ENCODE peak calls at places on chromosomes 5 and 9, in five cellular contexts. V is IMR-90, F is SK-N-SH, M is HepG2, C is GM12878. K is an unnamed sample.
A peak's percentile ranks its signal among the peaks of the same experiment; 100 is the strongest.

GRCh38 chr9:34651876-34652602 is at the start of gene IL11RA:
- DNase-seq in V (peak; percentile 84), F (no peak), M (peak; percentile 92), C (no peak), K (peak; percentile 94)

GRCh38 chr5:175148773-175149172 is 295.2 kb downstream of the DRD1 start:
- DNase-seq in V (no peak), F (no peak), M (no peak), C (no peak), K (no peak)

GRCh38 chr5:75616286-75616810 is 5.1 kb downstream of the ANKDD1B start:
- DNase-seq in V (no peak), F (no peak), M (no peak), C (no peak), K (no peak)

GRCh38 chr5:7762267-7762666 is 88.7 kb downstream of the CFAP90 start:
- DNase-seq in V (no peak), F (no peak), M (no peak), C (no peak), K (no peak)

GRCh38 chr5:84637662-84638375 is 253.1 kb upstream of the EDIL3 start:
- DNase-seq in V (no peak), F (no peak), M (no peak), C (no peak), K (no peak)

GRCh38 chr5:132504746-132505145 is 14.2 kb upstream of the IRF1 start:
- DNase-seq in V (no peak), F (no peak), M (peak; percentile 59), C (no peak), K (no peak)

GRCh38 chr9:87500491-87500890 is 2.8 kb downstream of the DAPK1 start:
- DNase-seq in V (no peak), F (peak; percentile 38), M (no peak), C (no peak), K (peak; percentile 27)

GRCh38 chr9:93254806-93255519 is 71.0 kb downstream of the WNK2 start:
- DNase-seq in V (no peak), F (no peak), M (no peak), C (no peak), K (no peak)

GRCh38 chr9:133714606-133715294 is 23.4 kb downstream of the SARDH start:
- DNase-seq in V (peak; percentile 84), F (peak; percentile 59), M (peak; percentile 96), C (no peak), K (no peak)

GRCh38 chr5:139149477-139150199 is 48.5 kb downstream of the SIL1 start:
- DNase-seq in V (peak; percentile 73), F (no peak), M (no peak), C (no peak), K (no peak)

GRCh38 chr5:26553079-26553478 is 485.3 kb downstream of the CDH9 start:
- DNase-seq in V (no peak), F (no peak), M (no peak), C (no peak), K (no peak)

GRCh38 chr5:154895606-154896561 is 37.5 kb downstream of the CNOT8 start:
- DNase-seq in V (no peak), F (no peak), M (no peak), C (no peak), K (no peak)

GRCh38 chr5:156615901-156616300 is 234.2 kb upstream of the PPP1R2B start:
- DNase-seq in V (no peak), F (no peak), M (no peak), C (no peak), K (no peak)

GRCh38 chr9:132078369-132079356 is 1.0 kb downstream of the MED27 start:
- DNase-seq in V (peak; percentile 47), F (peak; percentile 62), M (no peak), C (no peak), K (peak; percentile 70)

GRCh38 chr5:36691241-36691640 is 84.8 kb downstream of the SLC1A3 start:
- DNase-seq in V (no peak), F (no peak), M (no peak), C (no peak), K (no peak)

GRCh38 chr9:19201899-19202891 is 28.3 kb upstream of the DENND4C start:
- DNase-seq in V (no peak), F (peak; percentile 69), M (peak; percentile 92), C (no peak), K (peak; percentile 27)

GRCh38 chr9:86730165-86730928 is 217.0 kb downstream of the GAS1 start:
- DNase-seq in V (peak; percentile 39), F (no peak), M (no peak), C (no peak), K (no peak)

GRCh38 chr9:98785333-98785933 is 10.9 kb downstream of the ANKS6 start:
- DNase-seq in V (no peak), F (no peak), M (no peak), C (no peak), K (no peak)

GRCh38 chr9:128723352-128723865 is 518 bp downstream of the ZDHHC12 start:
- DNase-seq in V (no peak), F (no peak), M (no peak), C (no peak), K (no peak)

GRCh38 chr5:58804331-58804730 is 221.5 kb downstream of the RAB3C start:
- DNase-seq in V (no peak), F (no peak), M (no peak), C (no peak), K (no peak)

GRCh38 chr5:10499776-10500175 is 58.1 kb downstream of the ROPN1L start:
- DNase-seq in V (no peak), F (no peak), M (no peak), C (no peak), K (no peak)

GRCh38 chr5:140145818-140146522 is 20.2 kb downstream of the IGIP start:
- DNase-seq in V (peak; percentile 66), F (peak; percentile 90), M (peak; percentile 38), C (no peak), K (peak; percentile 80)

GRCh38 chr9:38068616-38068865 is 486 bp downstream of the SHB start:
- DNase-seq in V (peak; percentile 59), F (peak; percentile 76), M (no peak), C (no peak), K (peak; percentile 70)

GRCh38 chr9:124342946-124343485 is 72.2 kb downstream of the PSMB7 start:
- DNase-seq in V (peak; percentile 94), F (no peak), M (no peak), C (no peak), K (no peak)
- TF ChIP-seq SMC3 in V (peak; percentile 5), F (no peak), M (no peak), C (no peak), K (no peak)

DNA sequence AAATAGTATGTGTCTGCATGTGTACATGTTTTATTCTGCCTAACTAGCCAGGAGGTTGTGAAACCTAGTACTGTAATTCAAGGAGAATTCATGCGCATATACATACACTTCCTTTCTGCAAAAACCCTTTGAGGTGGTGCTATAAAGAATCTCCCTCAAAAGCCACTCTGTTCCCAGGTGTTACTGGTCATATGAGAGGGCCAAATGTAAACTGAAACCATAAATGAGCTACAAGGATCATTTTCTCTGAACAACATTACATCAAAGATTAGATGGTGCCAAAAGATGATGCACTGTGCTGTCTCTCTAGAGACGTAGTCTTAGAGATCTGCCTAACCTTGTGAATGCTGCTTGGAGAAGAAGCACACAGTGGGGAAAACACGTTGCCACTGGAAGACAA is 15.7 kb downstream of the NREP start:
- DNase-seq in V (peak; percentile 65), F (no peak), M (no peak), C (no peak), K (no peak)
- H3K9ac ChIP-seq in V (no peak overlapping the region), F (no peak overlapping the region), M (no peak overlapping the region), C (no peak overlapping the region), K (no peak overlapping the region)

GRCh38 chr9:27278374-27278773 is 18.6 kb downstream of the EQTN start:
- DNase-seq in V (no peak), F (no peak), M (no peak), C (no peak), K (no peak)
- TF ChIP-seq MXI1 in V (no peak), F (no peak), M (no peak), C (no peak), K (no peak)

DNA sequence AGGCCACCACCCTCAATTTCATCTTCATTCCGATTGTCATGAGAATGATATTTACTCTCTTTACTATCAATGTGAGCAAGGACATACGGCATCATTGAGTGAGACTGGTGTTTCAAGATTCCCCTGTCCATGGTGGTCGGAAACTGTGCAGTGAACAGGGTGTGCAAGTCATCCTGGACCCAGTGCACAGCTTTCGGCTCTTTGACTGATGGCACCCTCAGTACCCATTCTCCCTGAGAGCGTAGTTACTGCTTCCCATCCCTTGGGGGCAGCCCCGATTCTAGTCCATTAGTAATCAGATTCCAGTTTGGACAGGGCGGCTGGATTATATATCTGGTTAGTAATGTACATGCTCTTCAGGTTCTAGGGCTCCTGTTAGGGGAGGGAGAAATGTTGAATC is 61.7 kb upstream of the SUB1 start:
- DNase-seq in V (no peak), F (peak; percentile 44), M (peak; percentile 43), C (no peak), K (no peak)
- TF ChIP-seq SMC3 in V (no peak), F (no peak), M (peak; percentile 56), C (no peak), K (no peak)

DNA sequence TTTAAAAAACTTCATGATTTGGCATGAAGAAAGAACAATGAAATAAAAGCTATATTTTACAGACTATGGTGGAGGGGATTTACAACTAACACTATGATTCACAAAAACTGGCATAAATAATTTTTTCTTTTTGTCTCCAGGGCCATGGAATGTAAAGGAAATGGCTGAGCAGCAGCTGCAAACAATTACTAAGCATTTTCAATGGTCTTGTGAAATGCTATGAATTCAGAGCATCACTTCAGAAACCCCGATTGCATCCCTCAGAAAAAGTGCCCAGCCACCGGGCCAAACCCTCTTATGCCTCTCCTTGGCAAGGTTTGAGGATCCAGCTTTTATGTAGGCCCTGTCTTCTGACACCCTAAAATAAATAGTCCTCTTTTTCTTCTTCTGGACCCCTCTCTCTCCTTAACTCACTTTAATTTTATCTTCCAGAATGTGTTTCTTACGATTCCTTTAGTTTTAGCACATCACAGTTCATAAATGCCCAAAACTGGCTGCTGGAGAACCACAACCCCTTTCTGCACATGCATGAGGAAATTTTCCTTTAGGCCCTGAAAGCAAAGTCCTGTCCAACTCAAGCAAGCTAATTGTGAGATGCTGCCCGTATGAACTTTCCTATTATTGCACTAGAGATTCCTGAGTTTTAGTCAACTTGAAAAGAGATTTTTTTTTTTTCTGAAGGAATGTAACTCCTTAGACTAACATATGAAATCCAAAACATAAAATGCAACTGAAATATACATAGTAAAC is 51.9 kb upstream of the DAB2 start:
- DNase-seq in V (peak; percentile 86), F (no peak), M (no peak), C (no peak), K (no peak)
- H3K9ac ChIP-seq in V (peak overlapping the region; percentile 15), F (peak overlapping the region; percentile 23), M (no peak overlapping the region), C (no peak overlapping the region), K (no peak overlapping the region)

GRCh38 chr5:172450453-172450852 is 3.9 kb downstream of the SH3PXD2B start:
- DNase-seq in V (no peak), F (no peak), M (no peak), C (no peak), K (no peak)

GRCh38 chr5:172451771-172452197 is 2.5 kb downstream of the SH3PXD2B start:
- DNase-seq in V (peak; percentile 90), F (no peak), M (peak; percentile 51), C (no peak), K (no peak)

GRCh38 chr5:172452398-172453205 is 1.7 kb downstream of the SH3PXD2B start:
- DNase-seq in V (peak; percentile 72), F (peak; percentile 42), M (no peak), C (no peak), K (no peak)

GRCh38 chr5:172448999-172449398 is 5.3 kb downstream of the SH3PXD2B start:
- DNase-seq in V (no peak), F (no peak), M (no peak), C (no peak), K (no peak)

GRCh38 chr5:172450861-172451695 is 3.2 kb downstream of the SH3PXD2B start:
- DNase-seq in V (no peak), F (peak; percentile 64), M (no peak), C (no peak), K (peak; percentile 55)
- TF ChIP-seq MXI1 in V (no peak), F (no peak), M (no peak), C (no peak), K (no peak)